ENCODE peak calls at places on chromosome 4, in ten cellular contexts. One of them, this sample, is unnamed.

GRCh38 chr4:10094841-10095240 is 21.8 kb downstream of the WDR1 start:
- DNase-seq in Ammon's horn: no peak
- DNase-seq in hypothalamus: no peak
- DNase-seq in iris pigment epithelial cell: no peak
- DNase-seq in activated CD4-positive, alpha-beta memory T cell treated with anti-CD3 and anti-CD28 coated beads, Interleukin-2, amount 10 ng/mL, durations not matched to agents 7 days and 5 days: no peak
- DNase-seq in Daoy: no peak
- DNase-seq in ACHN: no peak
- DNase-seq in adrenal gland: no peak
- DNase-seq in stimulated activated CD4-positive, alpha-beta T cell treated with anti-CD3 and anti-CD28 coated beads, Interleukin-2, amount 100 ng/mL, for 48 hours: no peak
- DNase-seq in brain microvascular endothelial cell: no peak
- DNase-seq in this sample: no peak

GRCh38 chr4:173330590-173330989 is 3.6 kb downstream of the HMGB2 start:
- DNase-seq in Ammon's horn: no peak
- DNase-seq in hypothalamus: no peak
- DNase-seq in iris pigment epithelial cell: no peak
- DNase-seq in activated CD4-positive, alpha-beta memory T cell treated with anti-CD3 and anti-CD28 coated beads, Interleukin-2, amount 10 ng/mL, durations not matched to agents 7 days and 5 days: no peak
- DNase-seq in Daoy: no peak
- DNase-seq in ACHN: no peak
- DNase-seq in adrenal gland: no peak
- DNase-seq in stimulated activated CD4-positive, alpha-beta T cell treated with anti-CD3 and anti-CD28 coated beads, Interleukin-2, amount 100 ng/mL, for 48 hours: no peak
- DNase-seq in brain microvascular endothelial cell: no peak
- DNase-seq in this sample: no peak

GRCh38 chr4:110492522-110492921 is 16.6 kb downstream of the ENPEP start:
- DNase-seq in Ammon's horn: no peak
- DNase-seq in hypothalamus: no peak
- DNase-seq in iris pigment epithelial cell: no peak
- DNase-seq in activated CD4-positive, alpha-beta memory T cell treated with anti-CD3 and anti-CD28 coated beads, Interleukin-2, amount 10 ng/mL, durations not matched to agents 7 days and 5 days: no peak
- DNase-seq in Daoy: no peak
- DNase-seq in ACHN: no peak
- DNase-seq in adrenal gland: no peak
- DNase-seq in stimulated activated CD4-positive, alpha-beta T cell treated with anti-CD3 and anti-CD28 coated beads, Interleukin-2, amount 100 ng/mL, for 48 hours: no peak
- DNase-seq in brain microvascular endothelial cell: no peak
- DNase-seq in this sample: no peak

GRCh38 chr4:168585168-168586091 is 88.6 kb downstream of the PALLD start:
- DNase-seq in Ammon's horn: peak
- DNase-seq in hypothalamus: peak
- DNase-seq in iris pigment epithelial cell: peak
- DNase-seq in activated CD4-positive, alpha-beta memory T cell treated with anti-CD3 and anti-CD28 coated beads, Interleukin-2, amount 10 ng/mL, durations not matched to agents 7 days and 5 days: peak
- DNase-seq in Daoy: peak
- DNase-seq in ACHN: peak
- DNase-seq in adrenal gland: peak
- DNase-seq in stimulated activated CD4-positive, alpha-beta T cell treated with anti-CD3 and anti-CD28 coated beads, Interleukin-2, amount 100 ng/mL, for 48 hours: peak
- DNase-seq in brain microvascular endothelial cell: peak
- DNase-seq in this sample: peak

GRCh38 chr4:36351082-36351666 is 69.8 kb downstream of the DTHD1 start:
- DNase-seq in Ammon's horn: peak
- DNase-seq in hypothalamus: peak
- DNase-seq in iris pigment epithelial cell: peak
- DNase-seq in activated CD4-positive, alpha-beta memory T cell treated with anti-CD3 and anti-CD28 coated beads, Interleukin-2, amount 10 ng/mL, durations not matched to agents 7 days and 5 days: peak
- DNase-seq in Daoy: peak
- DNase-seq in ACHN: peak
- DNase-seq in adrenal gland: peak
- DNase-seq in stimulated activated CD4-positive, alpha-beta T cell treated with anti-CD3 and anti-CD28 coated beads, Interleukin-2, amount 100 ng/mL, for 48 hours: peak
- DNase-seq in brain microvascular endothelial cell: peak
- DNase-seq in this sample: peak

GRCh38 chr4:72987741-72988729 is 81.5 kb downstream of the COX18 start:
- DNase-seq in Ammon's horn: no peak
- DNase-seq in hypothalamus: no peak
- DNase-seq in iris pigment epithelial cell: peak
- DNase-seq in activated CD4-positive, alpha-beta memory T cell treated with anti-CD3 and anti-CD28 coated beads, Interleukin-2, amount 10 ng/mL, durations not matched to agents 7 days and 5 days: no peak
- DNase-seq in Daoy: no peak
- DNase-seq in ACHN: peak
- DNase-seq in adrenal gland: no peak
- DNase-seq in stimulated activated CD4-positive, alpha-beta T cell treated with anti-CD3 and anti-CD28 coated beads, Interleukin-2, amount 100 ng/mL, for 48 hours: no peak
- DNase-seq in brain microvascular endothelial cell: no peak
- DNase-seq in this sample: no peak

GRCh38 chr4:25956260-25956659 is 42.2 kb downstream of the SMIM20 start:
- DNase-seq in Ammon's horn: peak
- DNase-seq in hypothalamus: no peak
- DNase-seq in iris pigment epithelial cell: no peak
- DNase-seq in activated CD4-positive, alpha-beta memory T cell treated with anti-CD3 and anti-CD28 coated beads, Interleukin-2, amount 10 ng/mL, durations not matched to agents 7 days and 5 days: no peak
- DNase-seq in Daoy: no peak
- DNase-seq in ACHN: no peak
- DNase-seq in adrenal gland: no peak
- DNase-seq in stimulated activated CD4-positive, alpha-beta T cell treated with anti-CD3 and anti-CD28 coated beads, Interleukin-2, amount 100 ng/mL, for 48 hours: no peak
- DNase-seq in brain microvascular endothelial cell: no peak
- DNase-seq in this sample: no peak

GRCh38 chr4:56655209-56655626 is 25.9 kb downstream of the HOPX start:
- DNase-seq in Ammon's horn: peak
- DNase-seq in hypothalamus: peak
- DNase-seq in iris pigment epithelial cell: peak
- DNase-seq in activated CD4-positive, alpha-beta memory T cell treated with anti-CD3 and anti-CD28 coated beads, Interleukin-2, amount 10 ng/mL, durations not matched to agents 7 days and 5 days: no peak
- DNase-seq in Daoy: peak
- DNase-seq in ACHN: no peak
- DNase-seq in adrenal gland: peak
- DNase-seq in stimulated activated CD4-positive, alpha-beta T cell treated with anti-CD3 and anti-CD28 coated beads, Interleukin-2, amount 100 ng/mL, for 48 hours: no peak
- DNase-seq in brain microvascular endothelial cell: no peak
- DNase-seq in this sample: peak

GRCh38 chr4:6245246-6246169 is 24.1 kb upstream of the WFS1 start:
- DNase-seq in Ammon's horn: peak
- DNase-seq in hypothalamus: peak
- DNase-seq in iris pigment epithelial cell: peak
- DNase-seq in activated CD4-positive, alpha-beta memory T cell treated with anti-CD3 and anti-CD28 coated beads, Interleukin-2, amount 10 ng/mL, durations not matched to agents 7 days and 5 days: no peak
- DNase-seq in Daoy: peak
- DNase-seq in ACHN: no peak
- DNase-seq in adrenal gland: no peak
- DNase-seq in stimulated activated CD4-positive, alpha-beta T cell treated with anti-CD3 and anti-CD28 coated beads, Interleukin-2, amount 100 ng/mL, for 48 hours: no peak
- DNase-seq in brain microvascular endothelial cell: no peak
- DNase-seq in this sample: no peak

GRCh38 chr4:22921891-22922290 is 229.2 kb downstream of the GBA3 start:
- DNase-seq in Ammon's horn: no peak
- DNase-seq in hypothalamus: no peak
- DNase-seq in iris pigment epithelial cell: no peak
- DNase-seq in activated CD4-positive, alpha-beta memory T cell treated with anti-CD3 and anti-CD28 coated beads, Interleukin-2, amount 10 ng/mL, durations not matched to agents 7 days and 5 days: no peak
- DNase-seq in Daoy: no peak
- DNase-seq in ACHN: no peak
- DNase-seq in adrenal gland: no peak
- DNase-seq in stimulated activated CD4-positive, alpha-beta T cell treated with anti-CD3 and anti-CD28 coated beads, Interleukin-2, amount 100 ng/mL, for 48 hours: no peak
- DNase-seq in brain microvascular endothelial cell: no peak
- DNase-seq in this sample: no peak

GRCh38 chr4:148704291-148704690 is 262.1 kb upstream of the NR3C2 start:
- DNase-seq in Ammon's horn: no peak
- DNase-seq in hypothalamus: no peak
- DNase-seq in iris pigment epithelial cell: no peak
- DNase-seq in activated CD4-positive, alpha-beta memory T cell treated with anti-CD3 and anti-CD28 coated beads, Interleukin-2, amount 10 ng/mL, durations not matched to agents 7 days and 5 days: no peak
- DNase-seq in Daoy: no peak
- DNase-seq in ACHN: no peak
- DNase-seq in adrenal gland: no peak
- DNase-seq in stimulated activated CD4-positive, alpha-beta T cell treated with anti-CD3 and anti-CD28 coated beads, Interleukin-2, amount 100 ng/mL, for 48 hours: no peak
- DNase-seq in brain microvascular endothelial cell: no peak
- DNase-seq in this sample: no peak

GRCh38 chr4:22389240-22389871 is 126.5 kb downstream of the ADGRA3 start:
- DNase-seq in Ammon's horn: peak
- DNase-seq in hypothalamus: peak
- DNase-seq in iris pigment epithelial cell: peak
- DNase-seq in activated CD4-positive, alpha-beta memory T cell treated with anti-CD3 and anti-CD28 coated beads, Interleukin-2, amount 10 ng/mL, durations not matched to agents 7 days and 5 days: peak
- DNase-seq in Daoy: peak
- DNase-seq in ACHN: peak
- DNase-seq in adrenal gland: peak
- DNase-seq in stimulated activated CD4-positive, alpha-beta T cell treated with anti-CD3 and anti-CD28 coated beads, Interleukin-2, amount 100 ng/mL, for 48 hours: peak
- DNase-seq in brain microvascular endothelial cell: peak
- DNase-seq in this sample: peak

GRCh38 chr4:15936495-15936894 is 2.0 kb downstream of the FGFBP1 start:
- DNase-seq in Ammon's horn: no peak
- DNase-seq in hypothalamus: no peak
- DNase-seq in iris pigment epithelial cell: no peak
- DNase-seq in activated CD4-positive, alpha-beta memory T cell treated with anti-CD3 and anti-CD28 coated beads, Interleukin-2, amount 10 ng/mL, durations not matched to agents 7 days and 5 days: no peak
- DNase-seq in Daoy: no peak
- DNase-seq in ACHN: no peak
- DNase-seq in adrenal gland: no peak
- DNase-seq in stimulated activated CD4-positive, alpha-beta T cell treated with anti-CD3 and anti-CD28 coated beads, Interleukin-2, amount 100 ng/mL, for 48 hours: no peak
- DNase-seq in brain microvascular endothelial cell: no peak
- DNase-seq in this sample: no peak

GRCh38 chr4:3314706-3315260 is 22.0 kb downstream of the RGS12 start:
- DNase-seq in Ammon's horn: no peak
- DNase-seq in hypothalamus: no peak
- DNase-seq in iris pigment epithelial cell: no peak
- DNase-seq in activated CD4-positive, alpha-beta memory T cell treated with anti-CD3 and anti-CD28 coated beads, Interleukin-2, amount 10 ng/mL, durations not matched to agents 7 days and 5 days: no peak
- DNase-seq in Daoy: no peak
- DNase-seq in ACHN: no peak
- DNase-seq in adrenal gland: peak
- DNase-seq in stimulated activated CD4-positive, alpha-beta T cell treated with anti-CD3 and anti-CD28 coated beads, Interleukin-2, amount 100 ng/mL, for 48 hours: no peak
- DNase-seq in brain microvascular endothelial cell: no peak
- DNase-seq in this sample: no peak

GRCh38 chr4:126233483-126233882 is 918.7 kb downstream of the FAT4 start:
- DNase-seq in Ammon's horn: no peak
- DNase-seq in hypothalamus: no peak
- DNase-seq in iris pigment epithelial cell: no peak
- DNase-seq in activated CD4-positive, alpha-beta memory T cell treated with anti-CD3 and anti-CD28 coated beads, Interleukin-2, amount 10 ng/mL, durations not matched to agents 7 days and 5 days: no peak
- DNase-seq in Daoy: no peak
- DNase-seq in ACHN: no peak
- DNase-seq in adrenal gland: no peak
- DNase-seq in stimulated activated CD4-positive, alpha-beta T cell treated with anti-CD3 and anti-CD28 coated beads, Interleukin-2, amount 100 ng/mL, for 48 hours: no peak
- DNase-seq in brain microvascular endothelial cell: no peak
- DNase-seq in this sample: no peak

GRCh38 chr4:180101348-180102083 is 2141.7 kb upstream of the TENM3 start:
- DNase-seq in Ammon's horn: no peak
- DNase-seq in hypothalamus: no peak
- DNase-seq in iris pigment epithelial cell: no peak
- DNase-seq in activated CD4-positive, alpha-beta memory T cell treated with anti-CD3 and anti-CD28 coated beads, Interleukin-2, amount 10 ng/mL, durations not matched to agents 7 days and 5 days: no peak
- DNase-seq in Daoy: no peak
- DNase-seq in ACHN: no peak
- DNase-seq in adrenal gland: no peak
- DNase-seq in stimulated activated CD4-positive, alpha-beta T cell treated with anti-CD3 and anti-CD28 coated beads, Interleukin-2, amount 100 ng/mL, for 48 hours: no peak
- DNase-seq in brain microvascular endothelial cell: no peak
- DNase-seq in this sample: no peak

GRCh38 chr4:94877973-94878372 is 120.2 kb downstream of the BMPR1B start:
- DNase-seq in Ammon's horn: no peak
- DNase-seq in hypothalamus: no peak
- DNase-seq in iris pigment epithelial cell: peak
- DNase-seq in activated CD4-positive, alpha-beta memory T cell treated with anti-CD3 and anti-CD28 coated beads, Interleukin-2, amount 10 ng/mL, durations not matched to agents 7 days and 5 days: no peak
- DNase-seq in Daoy: no peak
- DNase-seq in ACHN: no peak
- DNase-seq in adrenal gland: no peak
- DNase-seq in stimulated activated CD4-positive, alpha-beta T cell treated with anti-CD3 and anti-CD28 coated beads, Interleukin-2, amount 100 ng/mL, for 48 hours: no peak
- DNase-seq in brain microvascular endothelial cell: no peak
- DNase-seq in this sample: no peak

GRCh38 chr4:37795796-37796195 is 30.7 kb upstream of the PGM2 start:
- DNase-seq in Ammon's horn: no peak
- DNase-seq in hypothalamus: no peak
- DNase-seq in iris pigment epithelial cell: no peak
- DNase-seq in activated CD4-positive, alpha-beta memory T cell treated with anti-CD3 and anti-CD28 coated beads, Interleukin-2, amount 10 ng/mL, durations not matched to agents 7 days and 5 days: no peak
- DNase-seq in Daoy: no peak
- DNase-seq in ACHN: no peak
- DNase-seq in adrenal gland: no peak
- DNase-seq in stimulated activated CD4-positive, alpha-beta T cell treated with anti-CD3 and anti-CD28 coated beads, Interleukin-2, amount 100 ng/mL, for 48 hours: no peak
- DNase-seq in brain microvascular endothelial cell: no peak
- DNase-seq in this sample: no peak

GRCh38 chr4:127000090-127000489 is 632.7 kb upstream of the INTU start:
- DNase-seq in Ammon's horn: no peak
- DNase-seq in hypothalamus: no peak
- DNase-seq in iris pigment epithelial cell: no peak
- DNase-seq in activated CD4-positive, alpha-beta memory T cell treated with anti-CD3 and anti-CD28 coated beads, Interleukin-2, amount 10 ng/mL, durations not matched to agents 7 days and 5 days: no peak
- DNase-seq in Daoy: no peak
- DNase-seq in ACHN: no peak
- DNase-seq in adrenal gland: no peak
- DNase-seq in stimulated activated CD4-positive, alpha-beta T cell treated with anti-CD3 and anti-CD28 coated beads, Interleukin-2, amount 100 ng/mL, for 48 hours: no peak
- DNase-seq in brain microvascular endothelial cell: no peak
- DNase-seq in this sample: no peak

GRCh38 chr4:6598641-6599040 is 23.7 kb downstream of the MAN2B2 start:
- DNase-seq in Ammon's horn: no peak
- DNase-seq in hypothalamus: no peak
- DNase-seq in iris pigment epithelial cell: no peak
- DNase-seq in activated CD4-positive, alpha-beta memory T cell treated with anti-CD3 and anti-CD28 coated beads, Interleukin-2, amount 10 ng/mL, durations not matched to agents 7 days and 5 days: no peak
- DNase-seq in Daoy: no peak
- DNase-seq in ACHN: no peak
- DNase-seq in adrenal gland: no peak
- DNase-seq in stimulated activated CD4-positive, alpha-beta T cell treated with anti-CD3 and anti-CD28 coated beads, Interleukin-2, amount 100 ng/mL, for 48 hours: no peak
- DNase-seq in brain microvascular endothelial cell: no peak
- DNase-seq in this sample: no peak